ENCODE peak calls at places on chromosomes 3 and 15, in six cellular contexts. H, Q, S, F, E and R are unnamed samples.

GRCh38 chr3:187642861-187643260 is 27.3 kb downstream of the SST start:
- DNase-seq in H (no peak), Q (no peak), S (no peak), F (no peak), E (no peak), R (no peak)

GRCh38 chr3:46293991-46294833 is 52.0 kb downstream of the CCR3 start:
- DNase-seq in H (no peak), Q (no peak), S (no peak), F (no peak), E (no peak), R (no peak)

GRCh38 chr3:162610261-162610660 is 1113.7 kb downstream of the OTOL1 start:
- DNase-seq in H (no peak), Q (no peak), S (no peak), F (no peak), E (no peak), R (no peak)

GRCh38 chr3:20575153-20575552 is 389.1 kb upstream of the SGO1 start:
- DNase-seq in H (peak), Q (peak), S (no peak), F (no peak), E (peak), R (no peak)

GRCh38 chr3:133488785-133489367 is 84.6 kb upstream of the CDV3 start:
- DNase-seq in H (peak), Q (peak), S (no peak), F (no peak), E (peak), R (no peak)

GRCh38 chr15:97915261-97915660 is 45.2 kb upstream of the ARRDC4 start:
- DNase-seq in H (no peak), Q (no peak), S (no peak), F (no peak), E (peak), R (no peak)

GRCh38 chr3:67686067-67686466 is 31.7 kb upstream of the SUCLG2 start:
- DNase-seq in H (no peak), Q (no peak), S (no peak), F (no peak), E (no peak), R (no peak)

GRCh38 chr3:126439346-126439967 is 36.2 kb downstream of the ZXDC start:
- DNase-seq in H (no peak), Q (no peak), S (peak), F (no peak), E (no peak), R (no peak)

GRCh38 chr3:195221015-195221853 is 49.7 kb downstream of the XXYLT1 start:
- DNase-seq in H (no peak), Q (no peak), S (peak), F (no peak), E (peak), R (no peak)

GRCh38 chr3:112306825-112307224 is 12.8 kb upstream of the SLC9C1 start:
- DNase-seq in H (no peak), Q (no peak), S (no peak), F (no peak), E (no peak), R (no peak)

GRCh38 chr15:76065267-76065666 is 5.5 kb downstream of the TMEM266 start:
- DNase-seq in H (no peak), Q (no peak), S (no peak), F (no peak), E (no peak), R (no peak)

GRCh38 chr3:140571836-140572235 is 106.0 kb upstream of the TRIM42 start:
- DNase-seq in H (no peak), Q (no peak), S (no peak), F (no peak), E (no peak), R (no peak)

GRCh38 chr15:30882861-30883433 is 20.8 kb upstream of the FAN1 start:
- DNase-seq in H (no peak), Q (peak), S (no peak), F (no peak), E (no peak), R (no peak)

GRCh38 chr15:68644088-68644904 is 65.5 kb downstream of the CORO2B start:
- DNase-seq in H (peak), Q (peak), S (no peak), F (no peak), E (peak), R (no peak)

GRCh38 chr15:90259524-90259923 is 5.9 kb upstream of the NGRN start:
- DNase-seq in H (no peak), Q (peak), S (no peak), F (no peak), E (no peak), R (no peak)

GRCh38 chr15:39585871-39586301 is 5.0 kb downstream of the THBS1 start:
- DNase-seq in H (no peak), Q (no peak), S (no peak), F (no peak), E (peak), R (no peak)

GRCh38 chr3:72487078-72487765 is 361.0 kb downstream of the SHQ1 start:
- DNase-seq in H (peak), Q (peak), S (peak), F (no peak), E (peak), R (peak)

GRCh38 chr3:195709676-195710085 is 11.1 kb upstream of the MUC20 start:
- DNase-seq in H (no peak), Q (no peak), S (no peak), F (no peak), E (no peak), R (no peak)

GRCh38 chr3:161510510-161511260 is 14.1 kb downstream of the OTOL1 start:
- DNase-seq in H (no peak), Q (peak), S (no peak), F (peak), E (no peak), R (no peak)

GRCh38 chr3:194960446-194961032 is 274.9 kb downstream of the FAM43A start:
- DNase-seq in H (no peak), Q (no peak), S (peak), F (no peak), E (no peak), R (no peak)

GRCh38 chr3:95319921-95320494 is 1257.1 kb downstream of the NSUN3 start:
- DNase-seq in H (peak), Q (no peak), S (no peak), F (no peak), E (peak), R (peak)

GRCh38 chr15:38702178-38702912 is 137.7 kb upstream of the RASGRP1 start:
- DNase-seq in H (no peak), Q (no peak), S (no peak), F (no peak), E (no peak), R (no peak)

GRCh38 chr15:81256916-81257315 is 60.2 kb downstream of the IL16 start:
- DNase-seq in H (no peak), Q (peak), S (no peak), F (no peak), E (peak), R (no peak)

GRCh38 chr3:31392568-31392967 is 140.2 kb upstream of the STT3B start:
- DNase-seq in H (no peak), Q (no peak), S (no peak), F (no peak), E (no peak), R (no peak)

GRCh38 chr15:36252117-36252711 is 327.2 kb upstream of the CDIN1 start:
- DNase-seq in H (no peak), Q (no peak), S (no peak), F (no peak), E (no peak), R (no peak)

GRCh38 chr3:28502555-28502954 is 153.9 kb upstream of the AZI2 start:
- DNase-seq in H (no peak), Q (peak), S (no peak), F (no peak), E (no peak), R (no peak)

GRCh38 chr3:192445768-192446644 is 281.3 kb downstream of the FGF12 start:
- DNase-seq in H (no peak), Q (no peak), S (no peak), F (peak), E (no peak), R (no peak)

GRCh38 chr3:133426721-133427120 is 26.9 kb downstream of the BFSP2 start:
- DNase-seq in H (peak), Q (peak), S (no peak), F (no peak), E (peak), R (no peak)

GRCh38 chr3:53247619-53248018 is 8.2 kb downstream of the TKT start:
- DNase-seq in H (no peak), Q (no peak), S (no peak), F (no peak), E (no peak), R (no peak)

GRCh38 chr3:195147649-195148121 is 123.3 kb downstream of the XXYLT1 start:
- DNase-seq in H (no peak), Q (peak), S (no peak), F (no peak), E (peak), R (no peak)

GRCh38 chr15:58639992-58640391 is 109.5 kb downstream of the ADAM10 start:
- DNase-seq in H (no peak), Q (no peak), S (no peak), F (no peak), E (no peak), R (no peak)

GRCh38 chr3:73055583-73056364 is 5.7 kb upstream of the EBLN2 start:
- DNase-seq in H (no peak), Q (no peak), S (no peak), F (no peak), E (no peak), R (no peak)

GRCh38 chr15:58086479-58086878 is 21.0 kb upstream of the ALDH1A2 start:
- DNase-seq in H (no peak), Q (peak), S (no peak), F (no peak), E (peak), R (no peak)

GRCh38 chr3:38583688-38584087 is 65.8 kb downstream of the SCN5A start:
- DNase-seq in H (no peak), Q (no peak), S (peak), F (no peak), E (no peak), R (no peak)

GRCh38 chr3:149174901-149175300 is 45.5 kb downstream of the HPS3 start:
- DNase-seq in H (no peak), Q (no peak), S (no peak), F (no peak), E (no peak), R (peak)

GRCh38 chr3:115248274-115248673 is 101.2 kb upstream of the ZBTB20 start:
- DNase-seq in H (no peak), Q (peak), S (no peak), F (no peak), E (peak), R (no peak)

GRCh38 chr3:195872097-195872496 is 36.3 kb downstream of the TNK2 start:
- DNase-seq in H (no peak), Q (no peak), S (no peak), F (no peak), E (no peak), R (no peak)